ENCODE peak calls at places on chromosomes 2 and 18, in eight cellular contexts. W, Q, F, I, X, H, P and Y are unnamed samples.

GRCh38 chr18:77495982-77496690 is 246.5 kb downstream of the GALR1 start:
- DNase-seq in F (no peak), P (no peak), X (no peak), I (no peak), W (no peak), H (no peak), Q (no peak), Y (no peak)

GRCh38 chr2:227153766-227154486 is 10.1 kb downstream of the COL4A4 start:
- DNase-seq in P (no peak), Q (no peak), H (no peak), X (no peak), W (no peak), F (no peak), I (no peak), Y (no peak)

GRCh38 chr2:223451-223850 is 40.4 kb downstream of the SH3YL1 start:
- DNase-seq in I (no peak), P (no peak), W (no peak), X (no peak), Q (no peak), H (no peak), F (no peak), Y (no peak)

GRCh38 chr18:36809590-36810381 is 19.0 kb downstream of the TPGS2 start:
- DNase-seq in F (peak; percentile 39), I (peak; percentile 76), X (peak; percentile 56), H (peak; percentile 66), Q (no peak), P (peak; percentile 27), W (peak; percentile 82), Y (peak; percentile 34)

GRCh38 chr2:16303761-16304160 is 361.9 kb downstream of the CYRIA start:
- DNase-seq in F (no peak), Q (no peak), H (no peak), P (no peak), X (no peak), I (no peak), W (no peak), Y (no peak)

GRCh38 chr2:214135966-214136365 is 274.9 kb upstream of the VWC2L start:
- DNase-seq in F (no peak), X (no peak), P (no peak), Q (no peak), I (no peak), H (no peak), W (no peak), Y (no peak)

GRCh38 chr2:74985983-74986382 is 27.5 kb downstream of the POLE4 start:
- DNase-seq in H (no peak), X (no peak), Q (no peak), W (no peak), I (peak; percentile 10), F (no peak), P (no peak), Y (no peak)

GRCh38 chr2:2577366-2577765 is 246.3 kb upstream of the MYT1L start:
- DNase-seq in H (no peak), F (no peak), P (no peak), I (peak; percentile 47), X (no peak), W (no peak), Q (no peak), Y (no peak)

GRCh38 chr2:10732924-10733583 is 11.6 kb downstream of the ATP6V1C2 start:
- DNase-seq in P (no peak), W (no peak), X (no peak), I (no peak), H (peak; percentile 37), F (no peak), Q (no peak), Y (no peak)

GRCh38 chr2:1487758-1488715 is 74.8 kb downstream of the TPO start:
- DNase-seq in I (peak; percentile 27), P (no peak), Q (no peak), X (no peak), F (no peak), W (no peak), H (no peak), Y (no peak)

GRCh38 chr2:161946489-161947107 is 127.4 kb downstream of the DPP4 start:
- DNase-seq in W (no peak), H (peak; percentile 67), P (no peak), I (no peak), Q (no peak), X (peak; percentile 18), F (peak; percentile 38), Y (peak; percentile 59)

GRCh38 chr18:79950440-79951341 is 762 bp downstream of the SLC66A2 start:
- DNase-seq in W (peak; percentile 54), H (peak; percentile 21), Q (no peak), I (peak; percentile 84), P (no peak), X (no peak), F (no peak), Y (no peak)

GRCh38 chr2:26410764-26411243 is 9.1 kb downstream of the DRC1 start:
- DNase-seq in Q (no peak), W (peak; percentile 30), F (no peak), X (no peak), I (no peak), H (no peak), P (no peak), Y (no peak)
- H3K27ac ChIP-seq in Q (no peak overlapping the region), W (peak overlapping the region; percentile 95), F (no peak overlapping the region), X (no peak overlapping the region), I (no peak overlapping the region), H (no peak overlapping the region), P (no peak overlapping the region), Y (no peak overlapping the region)

GRCh38 chr2:240760576-240761246 is 59.3 kb downstream of the KIF1A start:
- DNase-seq in H (no peak), W (peak; percentile 31), P (no peak), X (peak; percentile 16), F (no peak), I (no peak), Q (no peak), Y (no peak)

GRCh38 chr2:240762249-240762648 is 57.8 kb downstream of the KIF1A start:
- DNase-seq in I (no peak), W (no peak), P (no peak), F (no peak), Q (no peak), H (no peak), X (no peak), Y (no peak)

GRCh38 chr2:240762971-240763370 is 57.0 kb downstream of the KIF1A start:
- DNase-seq in P (no peak), I (no peak), X (no peak), Q (no peak), H (no peak), F (no peak), W (peak; percentile 17), Y (no peak)

GRCh38 chr2:240759454-240759853 is 60.6 kb downstream of the KIF1A start:
- DNase-seq in Q (no peak), H (no peak), I (no peak), P (peak; percentile 13), W (peak; percentile 28), X (no peak), F (peak; percentile 10), Y (no peak)

GRCh38 chr2:240760121-240760520 is 59.9 kb downstream of the KIF1A start:
- DNase-seq in I (no peak), F (no peak), H (no peak), P (no peak), Q (no peak), X (no peak), W (no peak), Y (no peak)
- H3K9ac ChIP-seq in I (no peak overlapping the region), F (no peak overlapping the region), H (no peak overlapping the region), P (no peak overlapping the region), Q (no peak overlapping the region), X (no peak overlapping the region), W (no peak overlapping the region), Y (no peak overlapping the region)

DNA sequence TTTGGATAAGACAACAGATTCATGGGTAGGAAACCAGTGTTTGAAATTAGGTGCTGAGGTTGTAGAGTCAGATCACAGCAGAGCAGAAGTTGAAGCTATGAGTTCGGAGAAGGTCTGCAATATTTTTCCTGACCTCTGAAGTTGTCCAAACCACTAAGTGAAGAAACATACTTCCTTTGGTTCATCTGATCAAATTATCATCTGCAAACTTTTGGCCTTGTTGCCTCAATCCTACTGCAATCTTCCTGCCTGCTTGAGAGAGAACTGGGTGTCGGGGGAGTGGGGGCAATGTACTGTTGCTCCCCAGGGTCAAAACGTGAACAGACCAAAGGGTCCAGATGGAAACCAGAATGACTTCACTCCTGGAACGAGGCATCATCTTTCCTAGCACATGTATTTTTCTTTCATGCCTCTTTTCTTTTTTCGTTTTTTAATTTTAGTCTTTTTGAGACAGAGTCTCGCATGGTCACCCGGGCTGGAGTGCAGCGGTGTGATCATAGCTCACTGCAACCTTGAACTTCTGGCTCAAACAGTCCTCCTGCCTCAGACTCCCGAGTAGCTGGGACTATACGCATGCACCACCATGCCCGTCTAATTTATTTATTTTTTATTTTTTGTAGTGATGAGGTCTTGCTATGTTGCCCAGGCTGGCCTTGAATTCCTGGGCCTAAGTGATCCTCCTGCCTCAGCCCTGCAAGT is 42.7 kb downstream of the RAB31 start:
- DNase-seq in H (no peak), I (no peak), Q (no peak), F (no peak), W (no peak), X (no peak), P (no peak), Y (no peak)
- TF ChIP-seq POLR2AphosphoS5 in H (no peak), I (no peak), Q (no peak), F (no peak), W (no peak), X (no peak), P (no peak), Y (no peak)

GRCh38 chr2:111616651-111617218 is 267.3 kb downstream of the ANAPC1 start:
- DNase-seq in W (no peak), P (no peak), X (no peak), F (no peak), H (no peak), Q (no peak), I (no peak), Y (no peak)

GRCh38 chr2:111618577-111618930 is 265.4 kb downstream of the ANAPC1 start:
- DNase-seq in I (no peak), W (no peak), P (no peak), H (peak; percentile 22), Q (no peak), X (no peak), F (no peak), Y (no peak)

GRCh38 chr2:111618953-111619902 is 264.8 kb downstream of the ANAPC1 start:
- DNase-seq in P (no peak), W (no peak), Q (no peak), I (no peak), X (peak; percentile 82), H (no peak), F (peak; percentile 21), Y (no peak)

GRCh38 chr2:111617804-111618576 is 266.0 kb downstream of the ANAPC1 start:
- DNase-seq in H (no peak), I (no peak), P (no peak), X (peak; percentile 71), W (no peak), F (peak; percentile 34), Q (no peak), Y (no peak)

GRCh38 chr2:111617299-111617803 is 266.6 kb downstream of the ANAPC1 start:
- DNase-seq in W (no peak), F (peak; percentile 40), P (no peak), I (no peak), X (peak; percentile 85), H (peak; percentile 78), Q (no peak), Y (no peak)
- H3K27ac ChIP-seq in W (no peak overlapping the region), F (peak overlapping the region; percentile 39), P (no peak overlapping the region), I (no peak overlapping the region), X (peak overlapping the region; percentile 56), H (no peak overlapping the region), Q (no peak overlapping the region), Y (no peak overlapping the region)